ENCODE peak calls at places on chromosomes 4 and X, in four cellular contexts. F is sigmoid colon, S is left ventricle myocardium inferior, A is psoas muscle. X is an unnamed sample. For H3K36me3, the result is how much of the 10 kb centered on the place peaks cover.

GRCh38 chr4:24364249-24364648 is 220.1 kb downstream of the DHX15 start:
- DNase-seq in S (no peak), F (no peak), A (no peak), X (no peak)

GRCh38 chr4:55635760-55636621 is at the start of gene NMU:
- DNase-seq in A (peak), F (no peak), S (peak), X (no peak)

GRCh38 chr4:57943672-57944071 is 833.5 kb upstream of the IGFBP7 start:
- DNase-seq in S (no peak), A (no peak), F (no peak), X (peak)

GRCh38 chr4:126687655-126688358 is 945.0 kb upstream of the INTU start:
- DNase-seq in S (no peak), A (no peak), F (no peak), X (no peak)

GRCh38 chr4:115453416-115453815 is 340.0 kb upstream of the NDST4 start:
- DNase-seq in S (no peak), A (no peak), F (no peak), X (no peak)

GRCh38 chr4:99117876-99118693 is 26.0 kb downstream of the ADH4 start:
- DNase-seq in F (no peak), A (no peak), S (no peak), X (no peak)

GRCh38 chr4:142095886-142096605 is 459.7 kb downstream of the IL15 start:
- DNase-seq in F (peak), A (no peak), S (no peak), X (peak)

GRCh38 chrX:109841869-109842579 is 109.0 kb upstream of the ACSL4 start:
- DNase-seq in F (no peak), A (no peak), S (no peak), X (no peak)

GRCh38 chrX:56803849-56804681 is 75.0 kb downstream of the NBDY start:
- DNase-seq in A (peak), S (no peak), F (no peak), X (no peak)

GRCh38 chrX:11591712-11592351 is 73.9 kb downstream of the ARHGAP6 start:
- DNase-seq in F (no peak), A (no peak), S (no peak), X (no peak)

GRCh38 chr4:47050986-47051725 is 19.8 kb downstream of the GABRB1 start:
- DNase-seq in F (no peak), S (no peak), A (no peak), X (no peak)

GRCh38 chrX:112808651-112809050 is 32.0 kb downstream of the AMOT start:
- DNase-seq in A (no peak), S (no peak), F (no peak), X (no peak)

GRCh38 chrX:82589410-82589809 is 918.7 kb upstream of the POU3F4 start:
- DNase-seq in S (no peak), A (no peak), F (no peak), X (peak)

GRCh38 chr4:111977419-111977965 is 167.8 kb upstream of the FAM241A start:
- DNase-seq in F (no peak), A (no peak), S (no peak), X (no peak)

GRCh38 chr4:80420638-80421037 is 85.1 kb downstream of the CFAP299 start:
- DNase-seq in S (no peak), A (no peak), F (no peak), X (no peak)

GRCh38 chrX:39956803-39957394 is 140.9 kb downstream of the BCOR start:
- DNase-seq in S (no peak), A (no peak), F (no peak), X (no peak)

GRCh38 chrX:112120737-112121136 is 38.2 kb upstream of the TRPC5 start:
- DNase-seq in A (no peak), S (no peak), F (no peak), X (no peak)

GRCh38 chrX:107716816-107717700 is 58.5 kb downstream of the TSC22D3 start:
- DNase-seq in F (peak), S (peak), A (peak), X (peak)

GRCh38 chr4:3675251-3676115 is 90.7 kb upstream of the ADRA2C start:
- DNase-seq in F (peak), A (peak), S (no peak), X (no peak)

GRCh38 chrX:22357621-22358020 is 84.9 kb downstream of the CBLL2 start:
- DNase-seq in S (no peak), F (no peak), A (no peak), X (peak)

GRCh38 chrX:29555465-29556091 is 659.8 kb upstream of the MAGEB2 start:
- DNase-seq in F (no peak), A (no peak), S (no peak), X (no peak)

GRCh38 chr4:134533068-134533467 is 331.5 kb upstream of the PABPC4L start:
- DNase-seq in A (no peak), F (no peak), S (no peak), X (no peak)

GRCh38 chr4:168917150-168917779 is 92.8 kb downstream of the CBR4 start:
- DNase-seq in A (no peak), F (no peak), S (no peak), X (peak)

GRCh38 chrX:331772-332495 is 13.3 kb upstream of the GTPBP6 start:
- DNase-seq in S (peak), A (peak), F (no peak), X (no peak)

GRCh38 chr4:107974523-107974922 is 15.2 kb upstream of the HADH start:
- DNase-seq in S (no peak), F (no peak), A (no peak), X (no peak)

GRCh38 chrX:37627602-37628001 is 56.1 kb downstream of the LANCL3 start:
- DNase-seq in F (no peak), A (no peak), S (no peak), X (no peak)

GRCh38 chr4:4492161-4492847 is 49.5 kb downstream of the STX18 start:
- DNase-seq in F (no peak), A (no peak), S (no peak), X (peak)

GRCh38 chr4:1048781-1049590 is 37.6 kb downstream of the FGFRL1 start:
- DNase-seq in S (peak), F (peak), A (no peak), X (no peak)

GRCh38 chr4:35725131-35725530 is 519.2 kb downstream of the ARAP2 start:
- DNase-seq in F (no peak), A (no peak), S (no peak), X (no peak)

GRCh38 chr4:30630431-30630830 is 89.7 kb upstream of the PCDH7 start:
- DNase-seq in S (no peak), A (no peak), F (no peak), X (no peak)

GRCh38 chrX:78375894-78376293 is 48.5 kb upstream of the CYSLTR1 start:
- DNase-seq in A (no peak), F (no peak), S (no peak), X (no peak)

GRCh38 chr4:58766763-58767162 is 1656.6 kb upstream of the IGFBP7 start:
- DNase-seq in F (no peak), S (no peak), A (no peak), X (no peak)

GRCh38 chr4:153337686-153338085 is 6.8 kb upstream of the MND1 start:
- DNase-seq in F (no peak), S (no peak), A (no peak), X (no peak)

GRCh38 chrX:124098089-124098488 is 136.6 kb downstream of the STAG2 start:
- DNase-seq in S (no peak), F (no peak), A (no peak), X (no peak)

GRCh38 chr4:88828846-88829245 is 131.2 kb upstream of the NAP1L5 start:
- DNase-seq in A (no peak), S (no peak), F (no peak), X (no peak)

GRCh38 chrX:9501362-9501761 is 36.5 kb downstream of the TBL1X start:
- DNase-seq in A (no peak), S (no peak), F (no peak), X (no peak)

GRCh38 chr4:152693875-152694274 is 14.1 kb upstream of the TMEM154 start:
- DNase-seq in A (no peak), S (no peak), F (no peak), X (no peak)

GRCh38 chr4:872241-872981 is 46.5 kb upstream of the CPLX1 start:
- DNase-seq in S (no peak), A (no peak), F (no peak), X (no peak)

GRCh38 chr4:182142146-182143085 is 100.8 kb upstream of the TENM3 start:
- DNase-seq in S (no peak), A (no peak), F (no peak), X (no peak)

DNA sequence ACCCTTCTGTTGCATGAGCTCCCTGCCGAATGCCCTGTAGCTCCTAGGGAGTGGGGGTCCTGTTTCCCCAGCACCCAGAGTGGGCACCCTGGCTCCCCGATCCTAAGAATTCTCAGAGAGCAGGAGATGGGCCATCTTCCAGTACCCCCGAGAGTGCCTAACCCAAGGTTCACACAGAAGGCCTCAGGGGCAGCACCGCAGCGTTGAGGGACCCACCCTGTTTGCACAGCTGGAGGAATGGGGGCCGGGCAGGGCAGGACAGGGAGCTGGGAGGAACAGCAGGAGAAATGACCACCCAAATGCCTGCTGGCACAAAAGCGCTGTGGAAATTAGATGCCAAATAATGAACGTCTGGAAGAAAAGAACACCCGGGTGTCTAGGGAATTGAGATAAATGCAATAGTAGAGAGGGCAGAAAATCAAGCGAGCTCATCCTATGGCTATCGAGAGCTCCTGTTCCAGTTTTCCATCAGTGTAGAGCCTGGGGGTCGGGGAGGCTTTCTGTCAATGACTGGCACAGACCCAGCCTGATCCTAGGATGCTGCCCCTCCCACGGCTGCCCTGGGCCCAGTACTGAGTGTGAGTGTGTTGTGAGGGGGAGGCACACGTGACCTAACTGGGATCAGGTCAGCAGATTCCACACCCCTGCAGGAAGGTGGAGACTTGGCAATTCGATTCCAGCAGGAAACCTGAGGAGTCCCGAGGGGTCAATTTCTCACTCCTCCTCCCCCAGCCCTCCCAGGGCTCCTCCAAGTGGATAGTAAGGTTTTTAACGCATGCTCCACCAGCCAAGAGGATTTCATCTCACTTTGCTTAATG is 25.6 kb downstream of the SEPTIN6 start:
- DNase-seq in S (peak), A (no peak), F (no peak), X (no peak)
- H3K36me3 ChIP-seq in S (under half), A (under half), F (under half), X (under half)

GRCh38 chrX:66049056-66049455 is 9.2 kb upstream of the VSIG4 start:
- DNase-seq in A (no peak), S (no peak), F (no peak), X (no peak)

GRCh38 chrX:66054978-66055377 is 15.1 kb upstream of the VSIG4 start:
- DNase-seq in F (no peak), A (no peak), S (no peak), X (no peak)

GRCh38 chrX:66050140-66050569 is 10.3 kb upstream of the VSIG4 start:
- DNase-seq in A (no peak), F (peak), S (no peak), X (no peak)

GRCh38 chrX:66051989-66052388 is 12.1 kb upstream of the VSIG4 start:
- DNase-seq in A (no peak), F (no peak), S (no peak), X (no peak)

DNA sequence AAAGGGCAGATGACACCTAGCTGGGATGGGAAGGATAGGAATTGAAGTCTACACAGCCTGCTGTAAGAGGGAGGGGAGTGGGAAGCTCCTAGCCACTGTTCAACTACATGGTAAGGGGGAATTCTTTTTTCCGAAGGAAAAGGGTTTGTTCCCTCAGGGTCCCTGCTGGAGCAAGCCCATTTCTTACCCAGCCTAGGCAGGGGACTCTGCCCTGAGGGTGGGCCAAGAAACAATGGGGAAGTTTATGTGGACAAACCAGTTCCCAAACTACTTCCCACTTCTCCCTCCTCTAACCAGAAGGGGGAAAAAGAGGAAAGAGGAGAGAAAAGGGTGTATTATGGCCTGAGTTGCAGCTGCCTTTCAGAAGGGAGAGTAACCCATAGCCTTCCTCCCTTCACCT is 13.5 kb upstream of the VSIG4 start:
- DNase-seq in F (no peak), S (no peak), A (no peak), X (no peak)
- TF ChIP-seq CTCF in F (no peak), S (no peak), A (no peak), X (no peak)

GRCh38 chr4:10078481-10079233 is 37.9 kb downstream of the WDR1 start:
- DNase-seq in F (peak), A (no peak), S (peak), X (no peak)

GRCh38 chr4:10079951-10080873 is 36.4 kb downstream of the WDR1 start:
- DNase-seq in A (no peak), S (peak), F (peak), X (no peak)

GRCh38 chr4:10080874-10081606 is 35.6 kb downstream of the WDR1 start:
- DNase-seq in F (peak), A (peak), S (no peak), X (no peak)

GRCh38 chr4:10077492-10078335 is 38.9 kb downstream of the WDR1 start:
- DNase-seq in S (peak), A (no peak), F (peak), X (no peak)

DNA sequence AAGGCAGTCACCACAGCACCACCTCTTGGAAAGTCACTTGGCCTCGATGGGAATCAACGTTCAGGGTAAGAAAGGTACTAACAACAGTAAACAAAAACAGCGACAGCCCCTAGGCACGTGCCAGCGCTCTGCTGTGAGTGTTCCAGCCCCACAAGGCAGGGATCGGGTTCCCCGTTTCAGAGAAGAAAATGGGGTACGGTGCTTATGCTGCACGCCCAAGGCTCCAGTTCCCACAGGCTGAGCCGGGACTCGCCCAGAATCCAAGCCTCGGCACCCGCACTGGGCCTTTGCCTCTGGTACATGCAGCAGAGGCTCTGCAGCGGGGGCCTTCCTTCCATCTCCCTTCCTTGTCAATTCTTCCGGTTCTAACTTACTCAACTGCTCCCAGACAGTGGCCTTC is 37.3 kb downstream of the WDR1 start:
- DNase-seq in F (peak), S (peak), A (no peak), X (no peak)
- H3K36me3 ChIP-seq in F (half or more), S (half or more), A (half or more), X (half or more)

GRCh38 chrX:68146054-68146453 is 287.2 kb downstream of the OPHN1 start:
- DNase-seq in S (no peak), F (no peak), A (no peak), X (peak)
- TF ChIP-seq CTCF in S (peak), F (no peak), A (peak), X (peak)

GRCh38 chr4:122865421-122865820 is 38.8 kb downstream of the FGF2 start:
- DNase-seq in S (no peak), F (no peak), A (no peak), X (no peak)

GRCh38 chr4:122861544-122861943 is 34.9 kb downstream of the FGF2 start:
- DNase-seq in A (no peak), F (no peak), S (no peak), X (no peak)

DNA sequence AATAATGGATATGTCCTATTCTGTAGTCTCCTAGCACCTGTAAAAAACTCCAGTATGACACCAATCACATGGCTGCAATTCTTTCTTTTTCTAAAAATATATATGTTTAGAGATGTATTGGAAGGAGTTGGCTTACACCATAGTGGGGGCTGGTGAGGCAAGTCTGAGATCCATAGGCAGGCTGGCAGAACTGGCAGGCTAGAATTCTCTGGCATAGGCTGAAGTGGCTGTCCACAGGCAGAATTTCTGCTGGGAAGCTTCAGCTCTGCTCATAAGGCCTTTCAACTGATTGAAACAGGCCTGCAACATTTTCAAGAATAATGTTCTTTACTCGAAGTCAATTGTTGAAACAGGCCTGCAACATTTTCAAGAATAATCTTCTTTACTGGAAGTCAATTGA is 37.0 kb downstream of the FGF2 start:
- DNase-seq in A (no peak), F (no peak), S (no peak), X (no peak)
- H3K36me3 ChIP-seq in A (under half), F (under half), S (under half), X (under half)

DNA sequence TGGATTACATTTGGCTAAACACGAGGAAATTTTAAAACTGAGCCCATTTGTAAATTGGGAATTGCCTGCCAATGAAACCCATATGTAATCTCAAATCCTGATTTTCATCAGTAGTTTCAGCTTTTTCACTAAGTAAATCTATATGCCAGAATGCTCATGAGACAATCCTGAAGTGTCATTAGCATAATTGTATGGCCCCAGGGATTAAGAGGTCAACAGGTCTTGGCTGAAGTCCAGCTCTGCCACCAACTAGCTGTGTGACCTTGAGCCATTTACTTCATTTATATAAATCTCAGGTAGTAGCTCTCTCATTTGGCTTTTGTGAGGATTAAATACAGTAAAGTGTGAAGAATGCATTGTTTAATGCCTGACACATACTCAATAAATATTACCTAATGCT is 320.5 kb upstream of the EMCN start:
- DNase-seq in A (no peak), F (no peak), S (no peak), X (no peak)
- TF ChIP-seq CTCF in A (no peak), F (no peak), S (no peak), X (no peak)

GRCh38 chr4:128856246-128856645 is 46.7 kb downstream of the JADE1 start:
- DNase-seq in F (no peak), A (no peak), S (no peak), X (no peak)

GRCh38 chr4:128855656-128856055 is 46.2 kb downstream of the JADE1 start:
- DNase-seq in A (no peak), F (no peak), S (no peak), X (no peak)

GRCh38 chr4:128861856-128862518 is 52.5 kb downstream of the JADE1 start:
- DNase-seq in F (no peak), S (no peak), A (no peak), X (no peak)

GRCh38 chr4:128859887-128860774 is 50.6 kb downstream of the JADE1 start:
- DNase-seq in A (no peak), S (no peak), F (no peak), X (no peak)

DNA sequence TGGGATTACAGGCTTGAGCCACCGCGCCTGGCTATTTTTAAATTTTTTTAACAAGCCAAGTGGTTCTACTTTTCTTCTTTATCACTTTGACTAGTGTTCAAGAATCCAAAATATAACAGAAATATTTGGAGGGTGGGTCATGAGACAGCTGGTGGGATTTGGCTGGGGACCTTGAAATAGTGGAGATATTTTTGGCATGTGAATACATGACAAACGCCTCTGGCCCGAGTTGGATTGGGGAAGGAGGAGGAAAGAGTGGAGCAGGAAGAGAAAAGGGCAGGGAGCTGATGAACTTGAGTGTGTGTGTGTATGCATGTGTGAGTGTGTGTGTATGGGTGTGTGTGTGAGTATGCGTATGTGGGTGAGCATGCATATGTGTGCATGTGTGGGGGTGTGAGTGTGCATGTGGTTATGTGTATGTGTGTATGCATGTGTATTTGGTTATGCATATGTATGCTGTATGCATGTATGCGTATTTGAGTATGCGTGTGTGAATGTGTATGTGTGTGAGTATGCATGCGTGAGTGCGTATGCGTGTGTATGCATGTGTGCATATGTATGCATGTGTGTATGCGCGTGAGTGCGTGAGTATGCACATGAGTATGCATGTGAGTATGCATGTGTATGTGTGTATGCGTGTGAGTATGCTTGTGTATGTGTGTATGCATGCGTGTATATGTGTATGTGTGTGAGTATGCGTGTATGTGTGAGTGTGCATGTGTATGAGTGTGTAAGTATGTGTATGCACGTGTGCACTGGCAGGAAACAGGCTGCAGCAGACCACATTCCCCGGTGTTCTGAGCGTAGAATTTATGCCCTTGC is 49.6 kb downstream of the JADE1 start:
- DNase-seq in S (no peak), A (no peak), F (no peak), X (peak)
- H3K36me3 ChIP-seq in S (half or more), A (half or more), F (under half), X (half or more)